ENCODE peak calls at places on chromosomes 5 and 9, in nine cellular contexts. One of them, this sample, is unnamed.

GRCh38 chr5:150245111-150245789 is 44.3 kb downstream of the CAMK2A start:
- DNase-seq in stomach: no peak
- DNase-seq in suprapubic skin: no peak
- DNase-seq in transverse colon: no peak
- DNase-seq in breast epithelium: no peak
- DNase-seq in spleen: no peak
- DNase-seq in HepG2: no peak
- DNase-seq in endothelial cell of umbilical vein: no peak
- DNase-seq in vagina: no peak
- DNase-seq in this sample: no peak

GRCh38 chr5:84213861-84214260 is 170.8 kb downstream of the EDIL3 start:
- DNase-seq in stomach: no peak
- DNase-seq in suprapubic skin: no peak
- DNase-seq in transverse colon: no peak
- DNase-seq in breast epithelium: no peak
- DNase-seq in spleen: no peak
- DNase-seq in HepG2: no peak
- DNase-seq in endothelial cell of umbilical vein: no peak
- DNase-seq in vagina: no peak
- DNase-seq in this sample: no peak

GRCh38 chr9:65432051-65432450 is 147.0 kb upstream of the FOXD4L5 start:
- DNase-seq in stomach: no peak
- DNase-seq in suprapubic skin: no peak
- DNase-seq in transverse colon: no peak
- DNase-seq in breast epithelium: no peak
- DNase-seq in spleen: no peak
- DNase-seq in HepG2: no peak
- DNase-seq in endothelial cell of umbilical vein: no peak
- DNase-seq in vagina: no peak
- DNase-seq in this sample: no peak

GRCh38 chr5:89901983-89902382 is 507.6 kb downstream of the CETN3 start:
- DNase-seq in stomach: no peak
- DNase-seq in suprapubic skin: no peak
- DNase-seq in transverse colon: peak; percentile 18
- DNase-seq in breast epithelium: peak; percentile 23
- DNase-seq in spleen: no peak
- DNase-seq in HepG2: no peak
- DNase-seq in endothelial cell of umbilical vein: no peak
- DNase-seq in vagina: no peak
- DNase-seq in this sample: peak; percentile 87

GRCh38 chr9:35510745-35511428 is 21.0 kb downstream of the RUSC2 start:
- DNase-seq in stomach: peak; percentile 51
- DNase-seq in suprapubic skin: peak; percentile 84
- DNase-seq in transverse colon: peak; percentile 59
- DNase-seq in breast epithelium: peak; percentile 73
- DNase-seq in spleen: no peak
- DNase-seq in HepG2: peak; percentile 88
- DNase-seq in endothelial cell of umbilical vein: peak; percentile 88
- DNase-seq in vagina: no peak
- DNase-seq in this sample: peak; percentile 94

GRCh38 chr5:72477176-72477575 is 30.0 kb downstream of the ZNF366 start:
- DNase-seq in stomach: no peak
- DNase-seq in suprapubic skin: no peak
- DNase-seq in transverse colon: no peak
- DNase-seq in breast epithelium: no peak
- DNase-seq in spleen: no peak
- DNase-seq in HepG2: no peak
- DNase-seq in endothelial cell of umbilical vein: peak; percentile 90
- DNase-seq in vagina: no peak
- DNase-seq in this sample: no peak

GRCh38 chr9:115642285-115642684 is 511.3 kb upstream of the PAPPA start:
- DNase-seq in stomach: no peak
- DNase-seq in suprapubic skin: no peak
- DNase-seq in transverse colon: no peak
- DNase-seq in breast epithelium: no peak
- DNase-seq in spleen: no peak
- DNase-seq in HepG2: no peak
- DNase-seq in endothelial cell of umbilical vein: no peak
- DNase-seq in vagina: no peak
- DNase-seq in this sample: no peak

GRCh38 chr9:138022121-138022741 is 144.6 kb downstream of the CACNA1B start:
- DNase-seq in stomach: peak; percentile 23
- DNase-seq in suprapubic skin: no peak
- DNase-seq in transverse colon: no peak
- DNase-seq in breast epithelium: peak; percentile 15
- DNase-seq in spleen: peak; percentile 70
- DNase-seq in HepG2: no peak
- DNase-seq in endothelial cell of umbilical vein: no peak
- DNase-seq in vagina: no peak
- DNase-seq in this sample: peak; percentile 55

GRCh38 chr5:95727764-95728191 is 3.4 kb upstream of the RHOBTB3 start:
- DNase-seq in stomach: no peak
- DNase-seq in suprapubic skin: no peak
- DNase-seq in transverse colon: no peak
- DNase-seq in breast epithelium: no peak
- DNase-seq in spleen: no peak
- DNase-seq in HepG2: peak; percentile 18
- DNase-seq in endothelial cell of umbilical vein: no peak
- DNase-seq in vagina: no peak
- DNase-seq in this sample: no peak

GRCh38 chr5:174825587-174825986 is 101.2 kb downstream of the MSX2 start:
- DNase-seq in stomach: no peak
- DNase-seq in suprapubic skin: no peak
- DNase-seq in transverse colon: no peak
- DNase-seq in breast epithelium: no peak
- DNase-seq in spleen: no peak
- DNase-seq in HepG2: no peak
- DNase-seq in endothelial cell of umbilical vein: no peak
- DNase-seq in vagina: no peak
- DNase-seq in this sample: no peak

GRCh38 chr9:35726876-35727438 is 5.0 kb downstream of the TLN1 start:
- DNase-seq in stomach: no peak
- DNase-seq in suprapubic skin: no peak
- DNase-seq in transverse colon: peak; percentile 49
- DNase-seq in breast epithelium: no peak
- DNase-seq in spleen: peak; percentile 87
- DNase-seq in HepG2: peak; percentile 35
- DNase-seq in endothelial cell of umbilical vein: peak; percentile 72
- DNase-seq in vagina: no peak
- DNase-seq in this sample: peak; percentile 91

GRCh38 chr9:116100711-116101111 is 52.9 kb upstream of the PAPPA start:
- DNase-seq in stomach: no peak
- DNase-seq in suprapubic skin: no peak
- DNase-seq in transverse colon: no peak
- DNase-seq in breast epithelium: no peak
- DNase-seq in spleen: no peak
- DNase-seq in HepG2: no peak
- DNase-seq in endothelial cell of umbilical vein: no peak
- DNase-seq in vagina: no peak
- DNase-seq in this sample: no peak

GRCh38 chr9:37192803-37193202 is 72.4 kb downstream of the ZCCHC7 start:
- DNase-seq in stomach: no peak
- DNase-seq in suprapubic skin: no peak
- DNase-seq in transverse colon: no peak
- DNase-seq in breast epithelium: no peak
- DNase-seq in spleen: no peak
- DNase-seq in HepG2: no peak
- DNase-seq in endothelial cell of umbilical vein: no peak
- DNase-seq in vagina: no peak
- DNase-seq in this sample: no peak

GRCh38 chr5:133317558-133317957 is 265.7 kb downstream of the HSPA4 start:
- DNase-seq in stomach: no peak
- DNase-seq in suprapubic skin: no peak
- DNase-seq in transverse colon: no peak
- DNase-seq in breast epithelium: no peak
- DNase-seq in spleen: no peak
- DNase-seq in HepG2: no peak
- DNase-seq in endothelial cell of umbilical vein: no peak
- DNase-seq in vagina: no peak
- DNase-seq in this sample: no peak

GRCh38 chr5:43036856-43037711 is 3.0 kb downstream of the ANXA2R start:
- DNase-seq in stomach: no peak
- DNase-seq in suprapubic skin: no peak
- DNase-seq in transverse colon: peak; percentile 18
- DNase-seq in breast epithelium: no peak
- DNase-seq in spleen: peak; percentile 83
- DNase-seq in HepG2: no peak
- DNase-seq in endothelial cell of umbilical vein: peak; percentile 69
- DNase-seq in vagina: no peak
- DNase-seq in this sample: no peak

GRCh38 chr9:6632516-6633328 is 12.8 kb downstream of the GLDC start:
- DNase-seq in stomach: no peak
- DNase-seq in suprapubic skin: no peak
- DNase-seq in transverse colon: peak; percentile 50
- DNase-seq in breast epithelium: no peak
- DNase-seq in spleen: peak; percentile 83
- DNase-seq in HepG2: peak; percentile 74
- DNase-seq in endothelial cell of umbilical vein: no peak
- DNase-seq in vagina: no peak
- DNase-seq in this sample: no peak

GRCh38 chr5:143501176-143501840 is 97.8 kb upstream of the NR3C1 start:
- DNase-seq in stomach: no peak
- DNase-seq in suprapubic skin: no peak
- DNase-seq in transverse colon: no peak
- DNase-seq in breast epithelium: no peak
- DNase-seq in spleen: no peak
- DNase-seq in HepG2: no peak
- DNase-seq in endothelial cell of umbilical vein: no peak
- DNase-seq in vagina: no peak
- DNase-seq in this sample: peak; percentile 68

GRCh38 chr9:123669355-123669754 is 260.6 kb downstream of the DENND1A start:
- DNase-seq in stomach: no peak
- DNase-seq in suprapubic skin: no peak
- DNase-seq in transverse colon: no peak
- DNase-seq in breast epithelium: no peak
- DNase-seq in spleen: no peak
- DNase-seq in HepG2: no peak
- DNase-seq in endothelial cell of umbilical vein: no peak
- DNase-seq in vagina: no peak
- DNase-seq in this sample: no peak

GRCh38 chr5:76804266-76804665 is 14.6 kb upstream of the F2RL1 start:
- DNase-seq in stomach: no peak
- DNase-seq in suprapubic skin: no peak
- DNase-seq in transverse colon: no peak
- DNase-seq in breast epithelium: no peak
- DNase-seq in spleen: no peak
- DNase-seq in HepG2: peak; percentile 60
- DNase-seq in endothelial cell of umbilical vein: no peak
- DNase-seq in vagina: no peak
- DNase-seq in this sample: no peak
- H3K27ac ChIP-seq in stomach: no peak overlapping the region
- H3K27ac ChIP-seq in suprapubic skin: no peak overlapping the region
- H3K27ac ChIP-seq in transverse colon: no peak overlapping the region
- H3K27ac ChIP-seq in breast epithelium: no peak overlapping the region
- H3K27ac ChIP-seq in spleen: no peak overlapping the region
- H3K27ac ChIP-seq in HepG2: no peak overlapping the region
- H3K27ac ChIP-seq in endothelial cell of umbilical vein: no peak overlapping the region
- H3K27ac ChIP-seq in vagina: no peak overlapping the region
- H3K27ac ChIP-seq in this sample: no peak overlapping the region

DNA sequence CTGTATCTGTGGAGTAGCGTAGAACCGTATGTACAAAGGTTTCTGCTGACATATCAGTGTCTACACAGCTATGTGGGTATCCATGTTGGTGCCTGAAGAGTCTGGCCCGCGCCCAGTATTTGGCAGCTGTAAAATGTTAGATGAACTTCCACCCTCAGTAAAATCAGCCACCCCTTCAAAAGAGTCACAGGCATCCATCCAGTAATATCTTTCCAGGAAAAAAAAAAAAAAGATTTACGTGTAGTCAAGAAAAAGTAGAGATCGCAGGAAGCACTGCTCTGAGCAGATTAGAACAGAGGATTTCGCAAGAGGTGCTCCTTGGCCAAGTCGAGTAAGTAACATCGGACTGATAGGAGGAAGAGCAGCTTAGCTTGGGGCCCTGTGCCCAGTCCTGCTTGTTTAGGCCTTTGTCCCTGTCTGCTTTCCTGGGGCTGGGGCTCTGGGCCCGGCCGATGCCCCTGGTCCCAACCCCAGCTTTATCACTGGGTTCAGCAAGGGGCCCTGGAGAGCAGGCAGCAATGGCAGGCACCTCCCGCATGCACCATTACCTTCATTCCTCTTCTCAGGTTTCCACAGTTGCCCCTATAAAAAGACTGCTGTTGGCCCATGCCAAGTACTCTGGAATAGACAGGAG is 21.2 kb downstream of the DAPK1 start:
- DNase-seq in stomach: peak; percentile 56
- DNase-seq in suprapubic skin: peak; percentile 78
- DNase-seq in transverse colon: peak; percentile 46
- DNase-seq in breast epithelium: no peak
- DNase-seq in spleen: no peak
- DNase-seq in HepG2: no peak
- DNase-seq in endothelial cell of umbilical vein: peak; percentile 94
- DNase-seq in vagina: no peak
- DNase-seq in this sample: peak; percentile 92
- TF ChIP-seq POLR2AphosphoS5 in stomach: peak; percentile 11
- TF ChIP-seq POLR2AphosphoS5 in suprapubic skin: no peak
- TF ChIP-seq POLR2AphosphoS5 in transverse colon: no peak
- TF ChIP-seq POLR2AphosphoS5 in breast epithelium: no peak
- TF ChIP-seq POLR2AphosphoS5 in spleen: no peak
- TF ChIP-seq POLR2AphosphoS5 in HepG2: no peak
- TF ChIP-seq POLR2AphosphoS5 in endothelial cell of umbilical vein: no peak
- TF ChIP-seq POLR2AphosphoS5 in vagina: peak; percentile 70
- TF ChIP-seq POLR2AphosphoS5 in this sample: peak; percentile 49

DNA sequence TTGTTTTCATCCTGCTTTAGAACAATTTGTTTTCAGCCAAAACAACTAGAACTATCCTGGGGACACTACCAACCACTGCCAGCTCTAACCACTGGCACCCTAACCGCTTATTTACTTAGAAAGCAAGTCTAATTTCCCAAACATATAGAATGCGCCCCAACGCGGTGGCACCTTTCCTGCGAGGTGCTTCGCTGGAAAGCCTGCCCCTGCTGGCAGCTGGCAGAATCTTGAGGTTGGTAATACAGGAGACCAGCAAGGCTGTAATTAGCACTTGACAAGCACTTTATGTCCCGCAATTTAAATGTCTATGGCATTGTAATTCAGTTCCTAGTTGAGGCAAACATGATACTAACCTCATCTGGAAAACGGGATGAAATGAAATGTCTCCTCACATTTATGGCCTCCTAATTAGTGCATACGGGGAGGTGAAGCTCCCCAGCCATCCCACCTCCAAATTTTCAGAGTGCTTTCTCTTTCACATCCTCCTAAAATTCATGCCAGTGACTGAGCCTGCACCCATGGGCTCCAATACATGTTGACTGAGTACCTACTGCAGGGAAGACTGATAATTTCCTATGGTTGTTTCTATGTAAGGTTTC is 30.4 kb downstream of the GABBR2 start:
- DNase-seq in stomach: no peak
- DNase-seq in suprapubic skin: no peak
- DNase-seq in transverse colon: peak; percentile 11
- DNase-seq in breast epithelium: no peak
- DNase-seq in spleen: peak; percentile 50
- DNase-seq in HepG2: no peak
- DNase-seq in endothelial cell of umbilical vein: peak; percentile 36
- DNase-seq in vagina: no peak
- DNase-seq in this sample: no peak
- TF ChIP-seq CTCF in stomach: no peak
- TF ChIP-seq CTCF in suprapubic skin: no peak
- TF ChIP-seq CTCF in transverse colon: peak; percentile 34
- TF ChIP-seq CTCF in breast epithelium: no peak
- TF ChIP-seq CTCF in spleen: no peak
- TF ChIP-seq CTCF in HepG2: peak; percentile 33
- TF ChIP-seq CTCF in endothelial cell of umbilical vein: peak; percentile 75
- TF ChIP-seq CTCF in vagina: no peak
- TF ChIP-seq CTCF in this sample: no peak

GRCh38 chr9:119924736-119925135 is 555.5 kb upstream of the BRINP1 start:
- DNase-seq in stomach: no peak
- DNase-seq in suprapubic skin: no peak
- DNase-seq in transverse colon: no peak
- DNase-seq in breast epithelium: no peak
- DNase-seq in spleen: no peak
- DNase-seq in HepG2: peak; percentile 4
- DNase-seq in endothelial cell of umbilical vein: no peak
- DNase-seq in vagina: no peak
- DNase-seq in this sample: no peak
- H3K27ac ChIP-seq in stomach: no peak overlapping the region
- H3K27ac ChIP-seq in suprapubic skin: no peak overlapping the region
- H3K27ac ChIP-seq in transverse colon: no peak overlapping the region
- H3K27ac ChIP-seq in breast epithelium: no peak overlapping the region
- H3K27ac ChIP-seq in spleen: no peak overlapping the region
- H3K27ac ChIP-seq in HepG2: no peak overlapping the region
- H3K27ac ChIP-seq in endothelial cell of umbilical vein: no peak overlapping the region
- H3K27ac ChIP-seq in vagina: no peak overlapping the region
- H3K27ac ChIP-seq in this sample: no peak overlapping the region

This sample was measured in sigmoid colon.